ENCODE peak calls at places on chromosomes 1 and 21, in five cellular contexts. C is NCI-H2029; N is activated CD8-positive, alpha-beta T cell treated with anti-CD3 and anti-CD28 coated beads for 36 hours; Y is anterior cingulate cortex; E is GM13977. J is an unnamed sample.

GRCh38 chr1:208158640-208159541 is 85.3 kb downstream of the PLXNA2 start:
- DNase-seq in C (no peak), N (no peak), Y (no peak), E (no peak), J (peak)

GRCh38 chr1:7769673-7770412 is 1.3 kb upstream of the VAMP3 start:
- DNase-seq in C (no peak), N (no peak), Y (no peak), E (no peak), J (no peak)

GRCh38 chr1:102318104-102318806 is 321.5 kb upstream of the OLFM3 start:
- DNase-seq in C (no peak), N (no peak), Y (no peak), E (no peak), J (no peak)

GRCh38 chr1:112715264-112716053 is at the start of gene PPM1J:
- DNase-seq in C (peak), N (peak), Y (peak), E (peak), J (peak)

GRCh38 chr1:215793210-215793609 is 226.1 kb downstream of the KCTD3 start:
- DNase-seq in C (no peak), N (no peak), Y (no peak), E (no peak), J (no peak)

GRCh38 chr1:180288232-180288818 is 58.3 kb downstream of the LHX4 start:
- DNase-seq in C (no peak), N (no peak), Y (no peak), E (no peak), J (peak)

GRCh38 chr1:67937651-67938050 is 104.4 kb upstream of the GNG12 start:
- DNase-seq in C (no peak), N (no peak), Y (no peak), E (no peak), J (no peak)

GRCh38 chr1:51329443-51330325 is 678 bp downstream of the TTC39A start:
- DNase-seq in C (peak), N (no peak), Y (no peak), E (no peak), J (no peak)

GRCh38 chr1:226119169-226119568 is 56.7 kb downstream of the H3-3A start:
- DNase-seq in C (no peak), N (no peak), Y (no peak), E (no peak), J (no peak)

GRCh38 chr1:56473582-56474270 is 105.6 kb downstream of the PLPP3 start:
- DNase-seq in C (no peak), N (no peak), Y (peak), E (no peak), J (peak)

GRCh38 chr1:22364764-22365163 is 86.9 kb upstream of the ZBTB40 start:
- DNase-seq in C (no peak), N (no peak), Y (no peak), E (no peak), J (peak)

GRCh38 chr1:28736450-28737244 is at the start of gene YTHDF2:
- DNase-seq in C (peak), N (peak), Y (peak), E (peak), J (peak)

GRCh38 chr1:241531195-241532172 is 694 bp upstream of the KMO start:
- DNase-seq in C (peak), N (no peak), Y (no peak), E (no peak), J (peak)

GRCh38 chr21:34845521-34846213 is 176.9 kb downstream of the CLIC6 start:
- DNase-seq in C (peak), N (peak), Y (no peak), E (peak), J (peak)

GRCh38 chr1:56811331-56811730 is 7.9 kb downstream of the FYB2 start:
- DNase-seq in C (no peak), N (no peak), Y (no peak), E (no peak), J (no peak)

GRCh38 chr21:32359719-32360260 is 33.0 kb downstream of the URB1 start:
- DNase-seq in C (no peak), N (no peak), Y (no peak), E (no peak), J (peak)

GRCh38 chr1:85330206-85330605 is 53.8 kb upstream of the BCL10 start:
- DNase-seq in C (no peak), N (no peak), Y (no peak), E (no peak), J (no peak)

GRCh38 chr1:84344286-84344685 is 42.8 kb downstream of the SAMD13 start:
- DNase-seq in C (no peak), N (no peak), Y (no peak), E (no peak), J (no peak)

GRCh38 chr1:154193821-154194220 is 1.9 kb upstream of the TPM3 start:
- DNase-seq in C (peak), N (no peak), Y (no peak), E (no peak), J (peak)

GRCh38 chr1:162661336-162661735 is 29.1 kb downstream of the DDR2 start:
- DNase-seq in C (no peak), N (no peak), Y (no peak), E (no peak), J (no peak)

J was measured in RPMI8226.